ENCODE peak calls at places on chromosomes 16 and 17, in four cellular contexts. M is K562, X is HepG2, P is GM12878. E is an unnamed sample.

GRCh38 chr16:16025214-16025968 is 76.0 kb downstream of the ABCC1 start:
- DNase-seq in M (no peak), P (no peak), X (no peak), E (no peak)

GRCh38 chr16:31409433-31409832 is 16.3 kb downstream of the ITGAD start:
- DNase-seq in X (no peak), P (no peak), M (no peak), E (no peak)

GRCh38 chr17:80789356-80789902 is 202.2 kb upstream of the CHMP6 start:
- DNase-seq in P (peak), M (no peak), X (no peak), E (no peak)

GRCh38 chr17:42287305-42288077 is 807 bp upstream of the STAT5A start:
- DNase-seq in P (peak), M (no peak), X (no peak), E (no peak)

GRCh38 chr16:56847173-56847948 is 17.6 kb upstream of the SLC12A3 start:
- DNase-seq in X (no peak), M (no peak), P (no peak), E (no peak)

GRCh38 chr16:76946879-76947278 is 244.1 kb upstream of the MON1B start:
- DNase-seq in X (peak), M (peak), P (no peak), E (no peak)

GRCh38 chr16:12455287-12455798 is 348.3 kb downstream of the CPPED1 start:
- DNase-seq in P (no peak), X (peak), M (peak), E (peak)

GRCh38 chr17:43714338-43715149 is 44.0 kb downstream of the SOST start:
- DNase-seq in X (no peak), M (no peak), P (no peak), E (no peak)

GRCh38 chr17:3818786-3819185 is 17.8 kb upstream of the ITGAE start:
- DNase-seq in X (peak), P (no peak), M (no peak), E (no peak)

GRCh38 chr17:9146064-9146463 is 124.8 kb downstream of the NTN1 start:
- DNase-seq in P (no peak), X (no peak), M (no peak), E (no peak)

GRCh38 chr17:62704381-62704971 is 77.0 kb downstream of the MRC2 start:
- DNase-seq in X (no peak), P (no peak), M (no peak), E (no peak)

GRCh38 chr16:4314532-4315184 is 1.2 kb upstream of the GLIS2 start:
- DNase-seq in P (no peak), X (no peak), M (no peak), E (no peak)

GRCh38 chr16:56610017-56610608 is 1.7 kb downstream of the MT2A start:
- DNase-seq in X (peak), P (peak), M (no peak), E (no peak)

GRCh38 chr17:57570740-57571344 is 174.3 kb downstream of the CCDC182 start:
- DNase-seq in X (no peak), M (no peak), P (no peak), E (no peak)

GRCh38 chr17:50848039-50848438 is 12.7 kb downstream of the WFIKKN2 start:
- DNase-seq in X (no peak), M (no peak), P (no peak), E (no peak)

GRCh38 chr16:5041604-5042133 is 7.9 kb upstream of the NAGPA start:
- DNase-seq in M (no peak), X (no peak), P (peak), E (no peak)

GRCh38 chr16:4410335-4411075 is 5.9 kb downstream of the CORO7 start:
- DNase-seq in M (no peak), P (no peak), X (no peak), E (no peak)

GRCh38 chr17:3968886-3969524 is 4.8 kb upstream of the ATP2A3 start:
- DNase-seq in P (no peak), X (no peak), M (peak), E (no peak)

GRCh38 chr17:59375858-59376257 is 44.4 kb downstream of the YPEL2 start:
- DNase-seq in M (no peak), P (peak), X (no peak), E (no peak)

GRCh38 chr16:85894266-85894665 is 4.7 kb upstream of the IRF8 start:
- DNase-seq in M (no peak), P (no peak), X (peak), E (no peak)

GRCh38 chr16:50395763-50396710 is 27.2 kb upstream of the BRD7 start:
- DNase-seq in X (no peak), P (no peak), M (no peak), E (no peak)

GRCh38 chr17:40633871-40634270 is 13.7 kb downstream of the SMARCE1 start:
- DNase-seq in X (no peak), P (no peak), M (no peak), E (no peak)

GRCh38 chr16:48511071-48511540 is 98.9 kb downstream of the N4BP1 start:
- DNase-seq in P (no peak), M (no peak), X (no peak), E (no peak)

GRCh38 chr17:2050871-2051387 is 4.0 kb upstream of the HIC1 start:
- DNase-seq in P (no peak), X (no peak), M (no peak), E (peak)

GRCh38 chr16:23232806-23233205 is 50.3 kb downstream of the SCNN1G start:
- DNase-seq in X (no peak), M (no peak), P (no peak), E (no peak)

GRCh38 chr17:48728232-48729231 is at the start of gene HOXB13:
- DNase-seq in P (no peak), M (peak), X (no peak), E (peak)

GRCh38 chr17:30380106-30380420 is 1.3 kb downstream of the CPD start:
- DNase-seq in X (no peak), P (peak), M (no peak), E (no peak)

GRCh38 chr17:68328676-68329075 is 37.4 kb downstream of the ARSG start:
- DNase-seq in M (no peak), X (no peak), P (no peak), E (no peak)

GRCh38 chr16:79079656-79080420 is 520.7 kb downstream of the MAF start:
- DNase-seq in M (no peak), X (no peak), P (no peak), E (no peak)

GRCh38 chr16:12247811-12248210 is 271.3 kb downstream of the SNX29 start:
- DNase-seq in M (no peak), P (no peak), X (no peak), E (no peak)

GRCh38 chr16:49532243-49532870 is 158.8 kb downstream of the C16orf78 start:
- DNase-seq in P (no peak), M (no peak), X (no peak), E (no peak)

DNA sequence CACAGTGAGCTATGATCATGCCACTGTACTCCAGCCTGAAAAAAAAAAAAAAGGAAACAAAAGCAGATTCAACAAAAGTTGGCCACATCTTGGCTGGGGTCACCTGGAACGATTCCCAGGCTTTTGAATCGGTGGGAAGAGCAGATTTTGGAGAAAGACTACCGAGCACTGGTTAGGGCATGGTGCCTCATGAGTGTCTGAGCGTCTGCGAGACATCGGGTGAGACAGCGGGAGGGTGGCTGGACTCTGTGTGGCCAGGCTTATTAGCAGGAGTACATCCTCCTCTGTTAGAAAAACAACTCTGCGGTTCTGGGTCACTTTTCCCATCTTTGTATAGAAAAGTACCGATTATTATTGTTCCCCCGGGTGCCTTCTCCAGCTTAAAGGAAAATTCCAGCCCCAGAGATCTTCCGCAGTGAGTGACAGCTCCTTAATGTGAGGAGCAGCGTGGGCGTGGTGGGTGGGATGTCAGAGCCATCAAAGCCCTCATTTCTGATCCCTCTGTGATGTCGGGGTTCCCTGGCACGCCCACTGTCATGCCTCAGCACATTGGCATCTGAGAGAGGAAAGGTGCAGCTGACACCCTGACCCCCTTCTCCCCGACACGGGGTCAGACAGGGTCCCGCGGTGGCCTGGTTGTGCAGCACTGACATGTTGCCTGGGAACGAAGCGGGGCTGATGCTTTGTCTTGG is 6.9 kb downstream of the RGS9 start:
- DNase-seq in M (no peak), P (no peak), X (no peak), E (no peak)
- TF ChIP-seq FOXK2 in M (no peak), P (no peak), X (no peak), E (no peak)

DNA sequence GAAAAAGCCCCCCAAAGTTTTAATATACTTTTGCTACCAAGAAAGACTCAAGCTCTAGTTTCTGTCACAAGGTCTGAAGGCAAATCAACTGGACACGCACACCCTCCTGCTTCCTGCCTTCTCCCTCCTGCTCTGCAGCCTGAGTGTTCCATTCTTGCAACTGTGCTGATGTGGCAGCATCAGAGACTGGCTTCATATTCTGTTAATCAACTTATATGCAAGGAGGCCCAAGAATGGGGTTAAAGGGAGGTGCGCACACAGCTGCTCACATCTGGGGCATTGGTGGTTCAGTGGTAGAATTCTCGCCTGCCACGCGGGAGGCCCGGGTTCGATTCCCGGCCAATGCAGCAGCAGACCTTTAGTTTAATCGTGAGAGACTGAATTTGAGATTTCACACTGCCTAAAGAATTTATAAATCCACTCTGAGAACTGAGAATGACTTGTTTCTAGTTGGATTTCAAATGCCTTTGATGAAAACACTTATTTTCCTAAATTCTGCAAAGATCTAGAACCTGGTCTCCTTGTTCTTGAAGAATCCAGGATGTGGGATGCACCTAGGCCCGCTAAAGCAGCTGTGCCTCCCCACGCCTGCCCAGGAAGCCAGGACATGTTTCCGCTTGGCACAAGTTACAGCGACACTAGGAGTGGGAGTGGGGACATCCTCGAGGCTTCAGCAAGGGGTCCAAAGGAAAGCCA is 11.6 kb downstream of the VAC14 start:
- DNase-seq in X (no peak), M (no peak), P (no peak), E (no peak)
- TF ChIP-seq FOXK2 in X (no peak), M (no peak), P (no peak), E (no peak)

GRCh38 chr16:73057369-73058210 is 9.7 kb upstream of the ZFHX3 start:
- DNase-seq in X (no peak), M (peak), P (no peak), E (no peak)
- TF ChIP-seq FOXK2 in X (no peak), M (no peak), P (no peak), E (no peak)

DNA sequence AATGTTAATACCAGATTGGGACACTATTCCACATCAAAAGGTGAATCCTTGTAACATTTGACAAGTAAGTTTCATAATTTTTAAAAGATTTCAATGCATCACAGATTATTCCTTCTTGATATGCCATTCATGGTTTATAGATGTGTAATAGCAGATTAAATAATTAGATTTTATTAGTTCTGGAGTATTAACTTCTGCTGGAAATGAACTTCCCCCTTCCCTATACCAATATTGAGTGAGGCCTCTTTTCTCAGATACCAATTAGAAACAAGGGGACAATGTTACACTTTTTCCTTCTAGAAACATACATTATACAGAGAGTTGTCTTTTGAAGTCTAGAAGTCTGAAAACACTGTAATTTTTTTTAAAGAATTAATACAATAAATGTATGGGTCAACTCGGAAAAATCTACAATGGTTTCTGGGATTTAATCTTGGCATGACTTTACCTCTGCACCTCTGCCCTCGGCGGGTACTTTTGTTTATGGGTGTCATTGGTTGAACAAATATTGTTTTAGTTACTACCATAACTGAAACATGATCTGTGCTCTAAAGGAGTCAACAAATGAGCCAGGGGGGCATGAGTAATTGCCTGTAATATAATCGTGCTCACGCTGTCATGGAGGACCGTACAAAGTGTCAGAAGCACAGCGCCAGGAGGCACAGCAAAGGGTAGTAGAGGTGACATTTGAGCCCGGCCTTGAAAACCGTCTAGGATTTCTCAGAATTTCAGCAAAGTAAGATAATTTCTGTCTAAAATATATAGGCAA is 8.2 kb downstream of the LRRC37B start:
- DNase-seq in P (no peak), M (no peak), X (no peak), E (peak)
- TF ChIP-seq FOXK2 in P (no peak), M (no peak), X (no peak), E (no peak)

GRCh38 chr17:78342438-78343098 is 17.3 kb downstream of the SOCS3 start:
- DNase-seq in M (no peak), P (no peak), X (no peak), E (no peak)

GRCh38 chr17:78340183-78340955 is 19.5 kb downstream of the SOCS3 start:
- DNase-seq in P (no peak), X (no peak), M (no peak), E (no peak)

GRCh38 chr17:78343099-78343432 is 16.8 kb downstream of the SOCS3 start:
- DNase-seq in P (no peak), X (no peak), M (no peak), E (no peak)

GRCh38 chr17:78343433-78344201 is 16.3 kb downstream of the SOCS3 start:
- DNase-seq in M (no peak), X (no peak), P (no peak), E (no peak)

DNA sequence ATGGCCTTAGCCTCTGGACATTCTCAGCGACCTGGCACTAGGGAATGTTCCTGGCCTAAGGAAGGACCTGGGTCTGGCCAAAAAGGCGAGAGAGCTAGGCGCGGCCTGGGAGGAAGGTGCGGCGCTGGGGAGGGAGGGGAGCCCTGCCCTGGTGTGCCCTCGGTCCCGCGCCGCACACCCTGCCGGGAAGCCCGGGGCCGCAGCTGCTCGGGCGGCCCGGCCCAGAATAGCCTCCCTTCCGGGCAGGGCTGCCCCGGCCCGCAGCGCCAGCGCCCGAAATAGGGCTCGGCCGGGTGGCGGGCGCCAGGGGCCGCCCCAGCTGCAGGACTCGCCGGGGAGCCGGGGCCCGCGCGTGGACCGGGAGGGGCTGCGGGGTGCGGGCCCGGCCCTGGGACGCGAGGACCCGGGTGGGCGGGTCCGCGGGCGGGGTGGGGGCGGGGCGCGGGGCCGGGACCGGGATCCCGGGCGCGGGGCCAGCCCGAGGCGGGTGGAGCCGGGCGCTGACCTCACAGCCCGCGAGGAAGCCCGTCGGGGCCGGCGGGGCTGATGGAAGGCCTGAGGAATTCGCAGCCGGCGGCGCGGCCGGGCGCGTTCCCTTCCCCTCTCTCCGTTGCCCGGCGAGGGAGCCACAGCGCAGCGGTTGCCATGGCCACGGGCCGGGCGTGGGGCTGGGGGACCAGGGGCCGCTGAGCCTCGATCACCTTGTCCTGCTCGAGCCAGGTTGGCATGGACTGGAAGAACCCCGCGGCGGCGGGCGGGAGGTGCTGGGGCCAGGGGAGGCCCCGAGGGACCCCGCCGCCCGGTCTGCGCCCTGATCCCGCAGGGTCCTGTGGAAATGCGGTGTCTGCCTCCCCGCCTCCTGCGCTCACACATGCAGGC is 18.1 kb downstream of the SOCS3 start:
- DNase-seq in P (no peak), M (peak), X (no peak), E (peak)
- TF ChIP-seq FOXK2 in P (no peak), M (no peak), X (no peak), E (no peak)

GRCh38 chr17:76738468-76738850 is 540 bp downstream of the MFSD11 start:
- DNase-seq in M (no peak), P (no peak), X (no peak), E (no peak)
- TF ChIP-seq FOXK2 in M (no peak), P (no peak), X (no peak), E (no peak)

DNA sequence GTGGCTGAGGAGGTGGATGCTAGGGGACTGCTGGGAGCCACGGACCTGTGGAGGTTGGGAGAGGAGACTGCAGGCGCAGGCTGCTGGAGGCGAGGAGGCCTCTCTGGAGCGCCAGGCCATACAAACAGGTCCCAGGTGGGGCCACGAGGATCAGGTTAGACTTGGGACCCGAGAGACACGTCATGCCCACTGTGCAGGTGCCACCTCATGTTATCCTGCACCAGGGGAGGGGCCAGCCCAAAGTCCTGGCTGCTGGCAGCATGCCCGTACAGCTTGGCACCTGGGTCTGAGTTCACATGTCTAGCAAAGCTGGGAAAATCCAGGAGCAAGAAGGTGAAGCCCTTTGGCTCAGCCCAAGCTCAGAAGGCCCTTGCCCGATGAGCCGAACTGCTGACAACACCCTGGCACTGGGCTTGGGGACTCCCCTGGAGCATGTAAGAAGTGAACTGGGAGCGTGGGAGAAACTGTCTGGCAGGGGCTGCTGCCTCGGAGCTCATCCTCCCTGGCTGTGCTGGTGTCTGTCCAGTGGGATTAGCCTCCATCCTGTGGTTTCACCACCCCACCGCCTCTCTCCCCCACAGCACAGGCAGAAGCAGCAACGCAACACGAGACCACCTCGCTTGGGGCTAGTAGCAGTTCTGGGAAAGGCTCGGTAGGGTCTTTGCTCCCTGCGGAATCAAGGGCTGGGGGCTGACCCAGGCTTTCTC is 5.3 kb downstream of the ARHGDIA start:
- DNase-seq in X (peak), P (no peak), M (no peak), E (no peak)
- TF ChIP-seq FOXK2 in X (no peak), P (no peak), M (no peak), E (no peak)

E was measured in HEK293T.